ENCODE peak calls at places on chromosomes 5 and 9, in four cellular contexts. J is kidney, D is OCI-LY7, O is fibroblast of lung. P is an unnamed sample.

GRCh38 chr9:35599763-35600604 is 5.1 kb upstream of the TESK1 start:
- DNase-seq in O (no peak), J (no peak), D (no peak), P (no peak)

GRCh38 chr9:16119861-16120641 is 567.2 kb downstream of the CCDC171 start:
- DNase-seq in D (no peak), O (peak), J (no peak), P (peak)

GRCh38 chr9:33245341-33245740 is 5.4 kb downstream of the SPINK4 start:
- DNase-seq in O (no peak), D (no peak), J (no peak), P (no peak)

GRCh38 chr9:131854334-131854733 is 114.5 kb upstream of the RAPGEF1 start:
- DNase-seq in J (no peak), O (no peak), D (peak), P (no peak)

GRCh38 chr9:15513335-15513734 is 2.6 kb upstream of the PSIP1 start:
- DNase-seq in D (peak), O (no peak), J (no peak), P (peak)

GRCh38 chr5:73121109-73121443 is 701 bp downstream of the TMEM171 start:
- DNase-seq in D (no peak), O (peak), J (no peak), P (peak)

GRCh38 chr5:173670130-173670591 is 53.7 kb upstream of the BOD1 start:
- DNase-seq in D (no peak), O (peak), J (no peak), P (no peak)

GRCh38 chr5:138874771-138875628 is at the start of gene LRRTM2:
- DNase-seq in O (peak), D (no peak), J (no peak), P (no peak)

GRCh38 chr5:150801117-150801927 is 22.8 kb downstream of the SMIM3 start:
- DNase-seq in D (peak), O (peak), J (no peak), P (peak)

GRCh38 chr5:91417219-91417618 is 34.1 kb upstream of the ARRDC3 start:
- DNase-seq in J (no peak), D (no peak), O (peak), P (no peak)

GRCh38 chr5:137995077-137995746 is 37.7 kb downstream of the FAM13B start:
- DNase-seq in J (no peak), O (peak), D (no peak), P (no peak)

GRCh38 chr5:39387293-39387692 is 23.0 kb upstream of the C9 start:
- DNase-seq in D (no peak), O (no peak), J (no peak), P (no peak)

GRCh38 chr5:43008369-43009158 is 31.6 kb downstream of the ANXA2R start:
- DNase-seq in O (peak), D (peak), J (peak), P (peak)

GRCh38 chr5:43006411-43007202 is 33.5 kb downstream of the ANXA2R start:
- DNase-seq in O (peak), J (no peak), D (no peak), P (no peak)

GRCh38 chr5:43010956-43011355 is 29.2 kb downstream of the ANXA2R start:
- DNase-seq in J (no peak), D (no peak), O (peak), P (no peak)

GRCh38 chr5:43007911-43008368 is 32.2 kb downstream of the ANXA2R start:
- DNase-seq in D (peak), J (peak), O (peak), P (peak)

GRCh38 chr5:43007246-43007910 is 32.7 kb downstream of the ANXA2R start:
- DNase-seq in O (peak), D (peak), J (peak), P (peak)
- TF ChIP-seq CTCF in O (no peak), D (no peak), J (no peak), P (no peak)

DNA sequence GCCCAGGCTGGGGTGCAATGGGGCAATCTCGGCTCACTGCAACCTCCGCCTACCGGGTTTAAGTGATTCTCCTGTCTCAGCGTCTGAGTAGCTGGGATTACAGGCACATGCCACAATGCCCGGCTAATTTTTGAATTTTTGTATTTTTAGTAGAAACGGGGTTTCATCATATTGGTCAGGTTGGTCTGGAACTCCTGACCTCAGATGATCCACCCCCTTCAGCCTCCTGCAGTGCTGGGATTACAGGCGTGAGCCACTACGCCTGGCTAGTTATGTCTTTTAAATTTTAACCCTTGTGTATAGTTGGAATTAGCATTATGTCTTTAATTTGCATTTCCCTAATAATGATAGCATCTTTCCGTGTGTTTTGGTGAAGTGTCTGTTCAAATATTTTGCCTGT is 11.4 kb downstream of the GPBP1 start:
- DNase-seq in J (no peak), O (no peak), D (no peak), P (no peak)
- H3K27ac ChIP-seq in J (no peak), O (no peak), D (peak), P (no peak)

GRCh38 chr5:44952376-44952775 is 143.6 kb downstream of the MRPS30 start:
- DNase-seq in J (no peak), O (peak), D (peak), P (peak)
- TF ChIP-seq CTCF in J (peak), O (peak), D (peak), P (peak)

GRCh38 chr5:79612667-79613190 is 488 bp downstream of the TENT2 start:
- DNase-seq in O (no peak), J (no peak), D (peak), P (no peak)
- H3K27ac ChIP-seq in O (peak), J (peak), D (peak), P (peak)

P was measured in RWPE1.